ENCODE peak calls at places on chromosomes 4 and X, in five cellular contexts. D, J, B, K and S are unnamed samples.

GRCh38 chrX:8083276-8083675 is 87.8 kb downstream of the VCX2 start:
- DNase-seq in J (no peak), K (no peak), D (no peak), B (no peak), S (peak)

GRCh38 chr4:164790249-164790648 is 36.3 kb downstream of the SMIM31 start:
- DNase-seq in J (no peak), D (no peak), B (no peak), K (no peak), S (no peak)

GRCh38 chr4:40238700-40239548 is 42.1 kb downstream of the RHOH start:
- DNase-seq in K (no peak), B (no peak), J (no peak), D (no peak), S (no peak)

GRCh38 chr4:3651267-3651846 is 114.8 kb upstream of the ADRA2C start:
- DNase-seq in K (no peak), B (no peak), D (no peak), J (no peak), S (no peak)

GRCh38 chr4:110614981-110615365 is 7.9 kb downstream of the PITX2 start:
- DNase-seq in B (no peak), K (no peak), J (no peak), D (no peak), S (no peak)

GRCh38 chrX:125444659-125445058 is 125.0 kb downstream of the TEX13C start:
- DNase-seq in D (no peak), B (no peak), J (no peak), K (no peak), S (no peak)

GRCh38 chr4:124903995-124904722 is 191.6 kb upstream of the ANKRD50 start:
- DNase-seq in K (peak), D (peak), J (peak), B (no peak), S (peak)

GRCh38 chrX:23616361-23616760 is 50.9 kb upstream of the PRDX4 start:
- DNase-seq in B (peak), K (no peak), D (peak), J (peak), S (peak)

GRCh38 chrX:119427024-119427794 is 28.1 kb downstream of the SLC25A43 start:
- DNase-seq in K (no peak), B (no peak), D (no peak), J (peak), S (peak)

GRCh38 chrX:149392896-149393295 is 112.2 kb downstream of the IDS start:
- DNase-seq in D (no peak), J (no peak), B (no peak), K (no peak), S (no peak)

GRCh38 chrX:47514553-47515235 is 31.7 kb upstream of the ZNF41 start:
- DNase-seq in D (no peak), J (peak), K (no peak), B (no peak), S (peak)

GRCh38 chrX:72097081-72097480 is 34.6 kb downstream of the RTL5 start:
- DNase-seq in B (no peak), D (no peak), J (no peak), K (no peak), S (no peak)

GRCh38 chr4:88341227-88342192 is 37.1 kb upstream of the HERC6 start:
- DNase-seq in J (peak), B (peak), D (peak), K (no peak), S (peak)

GRCh38 chr4:73704314-73705055 is 35.9 kb upstream of the CXCL8 start:
- DNase-seq in D (no peak), K (peak), J (peak), B (peak), S (peak)

GRCh38 chr4:8297691-8298485 is 28.3 kb downstream of the HTRA3 start:
- DNase-seq in J (no peak), K (no peak), D (no peak), B (no peak), S (no peak)

DNA sequence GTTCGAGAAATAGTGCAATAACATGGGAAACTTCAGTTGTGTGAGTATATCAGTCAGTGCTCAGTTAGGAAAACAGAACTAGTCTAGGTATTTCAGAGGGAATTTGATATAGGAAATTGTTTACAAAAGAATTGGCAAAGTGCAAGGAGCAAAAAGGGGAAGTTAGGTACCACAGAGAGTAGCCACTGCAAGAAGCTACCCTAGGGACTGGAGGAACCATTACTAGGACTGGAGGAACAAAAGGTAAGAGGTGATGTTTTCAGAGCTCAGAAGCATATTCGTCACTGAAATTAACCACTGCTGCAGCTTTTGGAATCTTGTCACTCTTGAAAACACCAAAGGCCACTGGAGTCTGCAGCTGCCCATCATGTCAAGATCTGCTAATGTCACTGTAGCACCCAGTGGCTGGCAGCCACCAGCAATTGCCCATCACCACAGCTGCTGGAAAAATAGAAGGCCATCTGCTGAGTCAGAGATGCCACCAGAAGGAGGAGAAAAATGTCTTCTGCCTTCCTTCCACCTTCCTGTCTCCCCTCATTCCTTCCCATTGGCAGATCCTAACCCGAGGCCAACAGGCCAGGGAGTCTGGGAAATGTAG is 160.6 kb upstream of the RPS6KA3 start:
- DNase-seq in D (no peak), K (no peak), B (no peak), J (no peak), S (no peak)
- TF ChIP-seq CTCF in D (no peak), K (no peak), B (no peak), J (no peak), S (no peak)

GRCh38 chrX:2828404-2829065 is at the start of gene GYG2:
- DNase-seq in D (peak), B (no peak), K (peak), J (peak), S (peak)
- H3K4me3 ChIP-seq in D (peak), B (peak), K (peak), J (peak), S (no peak)

GRCh38 chr4:168743576-168743975 is 246.7 kb downstream of the PALLD start:
- DNase-seq in D (no peak), J (peak), K (no peak), B (no peak), S (peak)

GRCh38 chr4:168741281-168742173 is 244.7 kb downstream of the PALLD start:
- DNase-seq in J (no peak), K (no peak), B (no peak), D (no peak), S (no peak)

GRCh38 chr4:168744021-168744420 is 247.2 kb downstream of the PALLD start:
- DNase-seq in J (peak), B (no peak), K (no peak), D (no peak), S (peak)

GRCh38 chr4:168740686-168741085 is 243.8 kb downstream of the PALLD start:
- DNase-seq in D (no peak), J (no peak), K (no peak), B (no peak), S (no peak)

GRCh38 chr4:168743131-168743530 is 246.3 kb downstream of the PALLD start:
- DNase-seq in K (no peak), J (no peak), B (no peak), D (no peak), S (no peak)
- TF ChIP-seq CTCF in K (no peak), J (no peak), B (no peak), D (no peak), S (no peak)

GRCh38 chrX:108022491-108023089 is 22.3 kb upstream of the VSIG1 start:
- DNase-seq in J (no peak), K (no peak), D (no peak), B (no peak), S (peak)

GRCh38 chrX:108020631-108021030 is 24.2 kb upstream of the VSIG1 start:
- DNase-seq in K (no peak), D (peak), B (no peak), J (peak), S (peak)

GRCh38 chrX:108018659-108019381 is 26.0 kb upstream of the VSIG1 start:
- DNase-seq in J (no peak), K (no peak), D (no peak), B (no peak), S (no peak)

DNA sequence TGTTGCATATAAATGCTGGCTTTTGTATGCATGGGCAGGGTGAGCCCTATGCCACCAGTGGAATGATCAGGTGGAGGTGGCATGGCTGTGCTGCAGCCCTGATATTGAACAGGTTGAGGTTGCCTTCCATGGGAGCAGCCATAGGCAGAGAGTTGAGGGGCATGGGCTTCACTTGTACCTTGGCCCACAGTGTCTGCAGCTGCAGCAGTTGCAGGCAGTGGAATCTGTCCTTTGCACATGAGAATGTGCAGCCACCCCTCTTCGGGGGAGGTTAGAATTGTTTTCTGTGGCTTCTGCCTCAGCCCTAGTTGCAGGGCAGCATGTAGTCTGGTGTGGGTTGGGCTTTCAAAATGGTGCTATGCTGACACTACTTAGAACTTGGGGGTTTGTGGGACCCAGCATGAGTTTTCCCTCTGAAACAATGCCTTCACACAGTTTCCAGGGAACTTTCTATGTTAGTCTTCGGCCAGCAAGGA is 25.4 kb upstream of the VSIG1 start:
- DNase-seq in B (no peak), J (no peak), D (no peak), K (no peak), S (no peak)
- H3K4me3 ChIP-seq in B (no peak), J (no peak), D (no peak), K (no peak), S (no peak)